ENCODE peak calls at places on chromosomes 11 and 22, in four cellular contexts. Q, T, V and P are unnamed samples.

GRCh38 chr11:62921573-62922188 is 518 bp upstream of the CHRM1 start:
- DNase-seq in V (no peak), Q (no peak), T (peak), P (peak)

GRCh38 chr11:134036484-134037092 is 32.3 kb upstream of the JAM3 start:
- DNase-seq in Q (no peak), T (no peak), V (no peak), P (no peak)

GRCh38 chr11:116078101-116078561 is 573.9 kb upstream of the CADM1 start:
- DNase-seq in Q (no peak), T (peak), V (peak), P (no peak)

GRCh38 chr11:102421262-102421661 is 31.3 kb downstream of the TMEM123 start:
- DNase-seq in Q (no peak), T (peak), V (no peak), P (no peak)

GRCh38 chr11:61293869-61294716 is 1.0 kb downstream of the VWCE start:
- DNase-seq in V (peak), T (peak), Q (no peak), P (peak)

GRCh38 chr11:134474942-134475341 is 62.9 kb upstream of the B3GAT1 start:
- DNase-seq in T (no peak), V (peak), Q (no peak), P (no peak)

GRCh38 chr22:47788461-47788860 is 1026.0 kb downstream of the TBC1D22A start:
- DNase-seq in T (no peak), V (no peak), Q (no peak), P (no peak)

GRCh38 chr11:61567286-61568061 is 13.4 kb downstream of the SYT7 start:
- DNase-seq in T (no peak), Q (peak), V (peak), P (peak)

GRCh38 chr22:38249803-38250641 is 22.8 kb downstream of the TMEM184B start:
- DNase-seq in T (no peak), Q (no peak), V (no peak), P (no peak)

GRCh38 chr11:15568440-15568839 is 453.7 kb downstream of the INSC start:
- DNase-seq in Q (no peak), T (no peak), V (no peak), P (no peak)

GRCh38 chr11:11265994-11266606 is 87.0 kb downstream of the CSNK2A3 start:
- DNase-seq in V (peak), T (no peak), Q (peak), P (peak)

GRCh38 chr11:8720868-8721739 is 38.5 kb downstream of the RPL27A start:
- DNase-seq in Q (no peak), T (no peak), V (no peak), P (no peak)

GRCh38 chr11:110161061-110161460 is 67.9 kb downstream of the ZC3H12C start:
- DNase-seq in V (no peak), Q (no peak), T (no peak), P (no peak)

GRCh38 chr11:120929090-120929489 is 94.8 kb upstream of the TBCEL start:
- DNase-seq in V (no peak), T (no peak), Q (no peak), P (no peak)

GRCh38 chr11:30553521-30554110 is 32.5 kb downstream of the MPPED2 start:
- DNase-seq in Q (no peak), V (no peak), T (no peak), P (no peak)

GRCh38 chr11:92330114-92330513 is 105.5 kb downstream of the FAT3 start:
- DNase-seq in V (no peak), T (no peak), Q (no peak), P (no peak)

GRCh38 chr11:46114961-46115360 is 6.3 kb downstream of the PHF21A start:
- DNase-seq in T (no peak), Q (no peak), V (peak), P (peak)

GRCh38 chr22:41417622-41418390 is 28.8 kb downstream of the TOB2 start:
- DNase-seq in V (no peak), Q (no peak), T (no peak), P (no peak)

GRCh38 chr22:20154602-20155183 is 3.8 kb upstream of the CCDC188 start:
- DNase-seq in V (peak), T (no peak), Q (no peak), P (no peak)

GRCh38 chr11:113387605-113388211 is at the start of gene ANKK1:
- DNase-seq in T (peak), V (no peak), Q (no peak), P (no peak)